ENCODE peak calls at places on chromosomes 16 and 17, in seven cellular contexts. One of them, this sample, is unnamed.
A peak's percentile ranks its signal among the peaks of the same experiment; 100 is the strongest.

GRCh38 chr17:49597438-49597837 is 21.8 kb downstream of the NXPH3 start:
- DNase-seq in body of pancreas: no peak
- DNase-seq in foreskin fibroblast: no peak
- DNase-seq in transverse colon: no peak
- DNase-seq in CD8-positive, alpha-beta memory T cell: no peak
- DNase-seq in HCT116: no peak
- DNase-seq in GM12878: no peak
- DNase-seq in this sample: no peak

GRCh38 chr17:77886387-77886728 is 72.1 kb upstream of the TNRC6C start:
- DNase-seq in body of pancreas: no peak
- DNase-seq in transverse colon: no peak
- DNase-seq in GM12878: no peak
- DNase-seq in CD8-positive, alpha-beta memory T cell: no peak
- DNase-seq in HCT116: no peak
- DNase-seq in foreskin fibroblast: no peak
- DNase-seq in this sample: no peak

GRCh38 chr16:31354394-31355291 is at the start of gene ITGAX:
- DNase-seq in transverse colon: peak; percentile 52
- DNase-seq in GM12878: peak; percentile 70
- DNase-seq in CD8-positive, alpha-beta memory T cell: peak; percentile 28
- DNase-seq in foreskin fibroblast: peak; percentile 7
- DNase-seq in body of pancreas: peak; percentile 27
- DNase-seq in HCT116: no peak
- DNase-seq in this sample: peak; percentile 6

GRCh38 chr16:69311533-69312388 is 611 bp downstream of the VPS4A start:
- DNase-seq in CD8-positive, alpha-beta memory T cell: no peak
- DNase-seq in HCT116: no peak
- DNase-seq in GM12878: no peak
- DNase-seq in body of pancreas: peak; percentile 51
- DNase-seq in transverse colon: peak; percentile 46
- DNase-seq in foreskin fibroblast: peak; percentile 57
- DNase-seq in this sample: no peak

GRCh38 chr17:40341808-40342574 is 22.5 kb downstream of the GJD3 start:
- DNase-seq in HCT116: no peak
- DNase-seq in body of pancreas: peak; percentile 79
- DNase-seq in foreskin fibroblast: peak; percentile 81
- DNase-seq in GM12878: no peak
- DNase-seq in CD8-positive, alpha-beta memory T cell: no peak
- DNase-seq in transverse colon: peak; percentile 86
- DNase-seq in this sample: no peak

GRCh38 chr16:57500578-57501111 is 14.4 kb upstream of the DOK4 start:
- DNase-seq in HCT116: no peak
- DNase-seq in CD8-positive, alpha-beta memory T cell: no peak
- DNase-seq in GM12878: no peak
- DNase-seq in transverse colon: no peak
- DNase-seq in body of pancreas: peak; percentile 63
- DNase-seq in foreskin fibroblast: no peak
- DNase-seq in this sample: no peak

GRCh38 chr17:17468217-17469010 is 8.4 kb upstream of the MED9 start:
- DNase-seq in foreskin fibroblast: no peak
- DNase-seq in CD8-positive, alpha-beta memory T cell: no peak
- DNase-seq in GM12878: no peak
- DNase-seq in body of pancreas: peak; percentile 78
- DNase-seq in transverse colon: no peak
- DNase-seq in HCT116: no peak
- DNase-seq in this sample: no peak

GRCh38 chr17:1847191-1847590 is 17.4 kb downstream of the RPA1 start:
- DNase-seq in GM12878: no peak
- DNase-seq in foreskin fibroblast: no peak
- DNase-seq in CD8-positive, alpha-beta memory T cell: no peak
- DNase-seq in body of pancreas: no peak
- DNase-seq in transverse colon: no peak
- DNase-seq in HCT116: no peak
- DNase-seq in this sample: no peak

GRCh38 chr17:70699408-70699807 is 530.1 kb downstream of the KCNJ2 start:
- DNase-seq in HCT116: no peak
- DNase-seq in CD8-positive, alpha-beta memory T cell: no peak
- DNase-seq in foreskin fibroblast: no peak
- DNase-seq in GM12878: no peak
- DNase-seq in transverse colon: no peak
- DNase-seq in body of pancreas: no peak
- DNase-seq in this sample: no peak

GRCh38 chr17:79457889-79458288 is 153.0 kb downstream of the RBFOX3 start:
- DNase-seq in CD8-positive, alpha-beta memory T cell: no peak
- DNase-seq in HCT116: no peak
- DNase-seq in transverse colon: no peak
- DNase-seq in GM12878: no peak
- DNase-seq in body of pancreas: no peak
- DNase-seq in foreskin fibroblast: no peak
- DNase-seq in this sample: no peak

GRCh38 chr17:29661220-29661619 is 38.5 kb upstream of the CORO6 start:
- DNase-seq in GM12878: no peak
- DNase-seq in HCT116: no peak
- DNase-seq in transverse colon: no peak
- DNase-seq in body of pancreas: no peak
- DNase-seq in foreskin fibroblast: no peak
- DNase-seq in CD8-positive, alpha-beta memory T cell: no peak
- DNase-seq in this sample: no peak

GRCh38 chr16:19567560-19567959 is 12.1 kb downstream of the VPS35L start:
- DNase-seq in foreskin fibroblast: no peak
- DNase-seq in CD8-positive, alpha-beta memory T cell: no peak
- DNase-seq in GM12878: no peak
- DNase-seq in transverse colon: no peak
- DNase-seq in body of pancreas: no peak
- DNase-seq in HCT116: no peak
- DNase-seq in this sample: no peak

GRCh38 chr17:28385037-28385797 is 13.7 kb downstream of the SARM1 start:
- DNase-seq in body of pancreas: peak; percentile 57
- DNase-seq in transverse colon: peak; percentile 42
- DNase-seq in foreskin fibroblast: no peak
- DNase-seq in HCT116: no peak
- DNase-seq in CD8-positive, alpha-beta memory T cell: no peak
- DNase-seq in GM12878: no peak
- DNase-seq in this sample: no peak

DNA sequence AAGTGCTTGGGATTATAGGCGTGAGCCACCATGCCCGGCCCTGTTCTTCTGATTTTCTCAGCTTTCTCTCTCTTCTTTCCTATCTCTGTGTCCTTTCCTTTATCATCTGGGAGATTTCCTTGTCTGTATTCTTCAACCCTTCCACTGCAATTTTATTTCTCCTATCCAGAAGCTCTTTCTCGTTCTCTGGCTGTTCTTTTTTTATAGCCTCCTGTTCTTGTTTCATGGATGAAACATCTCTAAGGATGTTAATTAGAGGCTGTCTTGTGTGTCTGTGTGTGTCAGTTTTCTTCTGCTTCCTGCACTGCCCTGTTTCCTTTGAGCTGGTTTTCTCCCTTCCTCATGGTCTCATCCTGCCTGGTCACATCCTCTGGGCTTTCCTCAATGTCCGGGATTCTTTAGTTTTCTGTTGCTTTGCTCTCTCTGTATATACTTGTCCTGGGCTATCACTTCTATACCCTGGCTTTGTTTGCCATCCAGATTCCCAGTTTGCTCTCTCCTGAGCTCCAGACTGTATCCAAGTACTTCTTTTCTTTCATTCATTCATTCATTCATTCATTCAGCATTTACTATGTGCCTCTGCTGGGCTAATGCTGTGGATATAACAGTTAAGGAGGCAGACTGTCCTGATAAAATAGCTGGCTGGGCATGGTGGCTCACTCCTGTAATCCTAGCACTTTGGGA is 2.5 kb downstream of the LAT start:
- DNase-seq in transverse colon: no peak
- DNase-seq in HCT116: no peak
- DNase-seq in GM12878: no peak
- DNase-seq in CD8-positive, alpha-beta memory T cell: no peak
- DNase-seq in body of pancreas: no peak
- DNase-seq in foreskin fibroblast: no peak
- DNase-seq in this sample: no peak
- H3K4me3 ChIP-seq in transverse colon: no peak overlapping the region
- H3K4me3 ChIP-seq in HCT116: no peak overlapping the region
- H3K4me3 ChIP-seq in GM12878: no peak overlapping the region
- H3K4me3 ChIP-seq in CD8-positive, alpha-beta memory T cell: peak overlapping the region; percentile 88
- H3K4me3 ChIP-seq in body of pancreas: no peak overlapping the region
- H3K4me3 ChIP-seq in foreskin fibroblast: no peak overlapping the region
- H3K4me3 ChIP-seq in this sample: no peak overlapping the region

DNA sequence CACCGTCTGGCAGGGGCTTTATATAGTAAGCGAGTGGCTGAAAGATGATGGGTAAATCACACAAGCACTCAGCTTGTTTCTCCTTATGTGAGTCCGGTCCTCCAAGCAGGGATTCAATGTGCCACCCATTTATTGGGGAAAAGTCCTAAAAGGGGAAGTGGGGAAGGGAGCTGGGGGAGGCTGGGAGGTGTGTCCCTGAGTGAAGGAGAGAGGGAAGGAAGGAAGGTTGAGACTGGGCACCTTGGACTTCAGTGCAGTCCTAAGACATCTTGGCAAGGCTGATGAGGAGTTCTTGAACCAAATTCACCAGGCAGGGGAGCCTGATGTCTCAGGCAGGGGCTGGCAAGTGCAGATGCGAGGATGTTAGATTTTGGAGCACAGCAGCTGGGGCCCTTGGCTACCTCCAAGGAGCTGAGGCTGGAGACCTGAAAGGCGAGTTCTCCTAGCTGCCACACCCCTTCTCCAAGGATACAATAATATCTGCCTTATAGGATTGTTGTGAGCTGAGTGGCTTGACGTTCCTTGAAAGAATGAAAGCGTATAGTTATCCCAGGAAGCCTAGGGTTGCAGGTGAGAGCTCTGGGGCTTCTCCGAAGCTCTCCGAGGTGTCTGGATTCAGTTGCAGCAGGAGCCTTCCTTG is 23.0 kb upstream of the CYLD start:
- DNase-seq in transverse colon: peak; percentile 44
- DNase-seq in foreskin fibroblast: no peak
- DNase-seq in body of pancreas: no peak
- DNase-seq in CD8-positive, alpha-beta memory T cell: no peak
- DNase-seq in HCT116: no peak
- DNase-seq in GM12878: no peak
- DNase-seq in this sample: no peak
- H3K4me3 ChIP-seq in transverse colon: no peak overlapping the region
- H3K4me3 ChIP-seq in foreskin fibroblast: no peak overlapping the region
- H3K4me3 ChIP-seq in body of pancreas: no peak overlapping the region
- H3K4me3 ChIP-seq in CD8-positive, alpha-beta memory T cell: no peak overlapping the region
- H3K4me3 ChIP-seq in HCT116: no peak overlapping the region
- H3K4me3 ChIP-seq in GM12878: no peak overlapping the region
- H3K4me3 ChIP-seq in this sample: no peak overlapping the region

GRCh38 chr17:76535788-76536510 is 1.6 kb downstream of the CYGB start:
- DNase-seq in transverse colon: no peak
- DNase-seq in GM12878: no peak
- DNase-seq in body of pancreas: no peak
- DNase-seq in foreskin fibroblast: no peak
- DNase-seq in HCT116: no peak
- DNase-seq in CD8-positive, alpha-beta memory T cell: no peak
- DNase-seq in this sample: no peak
- H3K4me3 ChIP-seq in transverse colon: no peak overlapping the region
- H3K4me3 ChIP-seq in GM12878: no peak overlapping the region
- H3K4me3 ChIP-seq in body of pancreas: no peak overlapping the region
- H3K4me3 ChIP-seq in foreskin fibroblast: no peak overlapping the region
- H3K4me3 ChIP-seq in HCT116: no peak overlapping the region
- H3K4me3 ChIP-seq in CD8-positive, alpha-beta memory T cell: no peak overlapping the region
- H3K4me3 ChIP-seq in this sample: peak overlapping the region; percentile 55

GRCh38 chr16:30063278-30063892 is 2.2 kb upstream of the ALDOA start:
- DNase-seq in CD8-positive, alpha-beta memory T cell: no peak
- DNase-seq in foreskin fibroblast: no peak
- DNase-seq in body of pancreas: no peak
- DNase-seq in GM12878: no peak
- DNase-seq in HCT116: no peak
- DNase-seq in transverse colon: no peak
- DNase-seq in this sample: no peak
- H3K4me3 ChIP-seq in CD8-positive, alpha-beta memory T cell: peak overlapping the region; percentile 85
- H3K4me3 ChIP-seq in foreskin fibroblast: peak overlapping the region; percentile 71
- H3K4me3 ChIP-seq in body of pancreas: no peak overlapping the region
- H3K4me3 ChIP-seq in GM12878: peak overlapping the region; percentile 94
- H3K4me3 ChIP-seq in HCT116: peak overlapping the region; percentile 98
- H3K4me3 ChIP-seq in transverse colon: peak overlapping the region; percentile 47
- H3K4me3 ChIP-seq in this sample: peak overlapping the region; percentile 98

DNA sequence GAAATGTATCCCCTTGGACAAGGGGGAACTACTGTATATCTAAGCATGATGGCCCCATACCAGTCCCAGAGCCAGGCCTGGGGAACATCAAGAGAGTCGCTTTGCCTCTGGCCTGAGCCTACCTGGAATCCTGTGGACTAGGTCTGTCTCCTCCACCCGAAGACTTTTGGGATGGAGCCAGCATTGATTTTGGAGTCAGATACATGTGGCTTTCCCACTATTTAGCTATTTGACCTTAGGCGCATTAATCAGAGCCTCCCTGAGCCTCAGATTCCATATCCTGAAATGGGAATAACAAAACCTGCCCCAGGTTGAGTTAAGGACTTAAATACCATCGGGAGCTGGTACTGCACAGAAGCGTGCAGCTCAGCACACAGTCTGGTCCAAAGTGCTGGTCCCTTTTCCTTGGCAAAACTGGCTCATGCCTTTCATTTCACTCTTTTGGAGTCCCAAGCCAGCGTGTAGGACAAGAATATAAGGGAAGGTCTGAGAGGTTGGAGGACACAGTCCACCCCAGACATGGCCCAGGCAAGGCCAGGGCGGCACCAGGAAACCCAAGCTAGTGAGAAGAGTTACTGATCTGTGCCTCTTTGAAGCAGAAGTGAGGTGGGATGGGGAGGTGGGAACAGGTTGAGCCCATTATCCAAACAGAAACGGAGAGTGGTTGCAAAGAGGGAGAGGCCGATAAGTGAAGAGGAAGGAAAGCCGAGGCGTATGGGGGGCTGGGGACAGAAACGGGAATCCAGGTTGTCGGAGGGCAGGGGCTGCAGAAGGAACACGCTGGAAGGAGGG is 993 bp downstream of the FA2H start:
- DNase-seq in CD8-positive, alpha-beta memory T cell: no peak
- DNase-seq in transverse colon: peak; percentile 38
- DNase-seq in HCT116: no peak
- DNase-seq in GM12878: no peak
- DNase-seq in foreskin fibroblast: no peak
- DNase-seq in body of pancreas: peak; percentile 23
- DNase-seq in this sample: no peak
- H3K4me3 ChIP-seq in CD8-positive, alpha-beta memory T cell: no peak overlapping the region
- H3K4me3 ChIP-seq in transverse colon: peak overlapping the region; percentile 47
- H3K4me3 ChIP-seq in HCT116: peak overlapping the region; percentile 53
- H3K4me3 ChIP-seq in GM12878: peak overlapping the region; percentile 71
- H3K4me3 ChIP-seq in foreskin fibroblast: no peak overlapping the region
- H3K4me3 ChIP-seq in body of pancreas: peak overlapping the region; percentile 63
- H3K4me3 ChIP-seq in this sample: no peak overlapping the region

This sample was measured in skeletal muscle cell.